ENCODE peak calls at places on chromosomes 6 and 20, in ten cellular contexts. G is uterus, M is prostate gland, N is GM20000, C is AG04450, S is left lung, T is astrocyte of the spinal cord, D is HL-60, R is heart right ventricle, O is A549. E is an unnamed sample.

GRCh38 chr6:3147914-3148757 is 9.2 kb downstream of the TUBB2A start:
- DNase-seq in G (no peak), M (no peak), N (no peak), C (no peak), S (no peak), T (no peak), D (no peak), R (no peak), O (no peak), E (no peak)

GRCh38 chr20:47929368-47930115 is 144.3 kb upstream of the SULF2 start:
- DNase-seq in G (no peak), M (no peak), N (no peak), C (no peak), S (no peak), T (peak), D (no peak), R (no peak), O (no peak), E (no peak)

GRCh38 chr6:10385512-10386132 is 29.3 kb downstream of the TFAP2A start:
- DNase-seq in G (no peak), M (no peak), N (no peak), C (no peak), S (no peak), T (no peak), D (no peak), R (no peak), O (no peak), E (no peak)

GRCh38 chr6:100176321-100176950 is 182.4 kb upstream of the MCHR2 start:
- DNase-seq in G (no peak), M (no peak), N (no peak), C (peak), S (no peak), T (peak), D (no peak), R (no peak), O (peak), E (no peak)

GRCh38 chr6:142945446-142946180 is 637 bp upstream of the HIVEP2 start:
- DNase-seq in G (peak), M (peak), N (peak), C (no peak), S (peak), T (no peak), D (peak), R (peak), O (peak), E (peak)

GRCh38 chr6:48325701-48326100 is 214.7 kb upstream of the PTCHD4 start:
- DNase-seq in G (no peak), M (no peak), N (no peak), C (no peak), S (no peak), T (no peak), D (no peak), R (no peak), O (no peak), E (no peak)

GRCh38 chr6:113057567-113058053 is 710.5 kb downstream of the RFPL4B start:
- DNase-seq in G (no peak), M (no peak), N (no peak), C (no peak), S (no peak), T (no peak), D (no peak), R (no peak), O (no peak), E (no peak)

GRCh38 chr6:161498359-161498758 is 224.5 kb upstream of the AGPAT4 start:
- DNase-seq in G (no peak), M (no peak), N (no peak), C (no peak), S (no peak), T (peak), D (no peak), R (no peak), O (peak), E (no peak)

GRCh38 chr20:10111144-10111771 is 76.5 kb downstream of the ANKEF1 start:
- DNase-seq in G (no peak), M (peak), N (no peak), C (no peak), S (no peak), T (no peak), D (no peak), R (no peak), O (no peak), E (no peak)

GRCh38 chr6:110307368-110307767 is 50.8 kb downstream of the METTL24 start:
- DNase-seq in G (no peak), M (no peak), N (no peak), C (no peak), S (no peak), T (no peak), D (peak), R (no peak), O (no peak), E (no peak)

GRCh38 chr6:31575335-31575901 is at the start of gene TNF:
- DNase-seq in G (peak), M (no peak), N (peak), C (no peak), S (peak), T (no peak), D (peak), R (no peak), O (no peak), E (no peak)

GRCh38 chr20:45685896-45686295 is 15.9 kb upstream of the WFDC11 start:
- DNase-seq in G (no peak), M (no peak), N (no peak), C (no peak), S (no peak), T (no peak), D (no peak), R (no peak), O (peak), E (no peak)
- TF ChIP-seq CTCF in G (no peak), M (no peak), N (no peak), C (peak), S (no peak), T (peak), D (peak), R (no peak), O (no peak), E (no peak)

GRCh38 chr6:19876672-19877071 is 39.5 kb downstream of the ID4 start:
- DNase-seq in G (no peak), M (no peak), N (no peak), C (no peak), S (no peak), T (no peak), D (no peak), R (no peak), O (no peak), E (no peak)

GRCh38 chr6:19869464-19869863 is 32.3 kb downstream of the ID4 start:
- DNase-seq in G (no peak), M (no peak), N (no peak), C (no peak), S (no peak), T (no peak), D (no peak), R (no peak), O (peak), E (no peak)

GRCh38 chr6:19866900-19867627 is 29.9 kb downstream of the ID4 start:
- DNase-seq in G (no peak), M (peak), N (no peak), C (peak), S (no peak), T (peak), D (no peak), R (no peak), O (no peak), E (no peak)

GRCh38 chr6:19870322-19870721 is 33.2 kb downstream of the ID4 start:
- DNase-seq in G (no peak), M (no peak), N (no peak), C (no peak), S (no peak), T (no peak), D (no peak), R (no peak), O (no peak), E (no peak)

GRCh38 chr6:19873031-19873430 is 35.9 kb downstream of the ID4 start:
- DNase-seq in G (no peak), M (no peak), N (no peak), C (no peak), S (no peak), T (no peak), D (no peak), R (no peak), O (peak), E (no peak)
- TF ChIP-seq CTCF in G (no peak), M (no peak), N (no peak), C (no peak), S (no peak), T (peak), D (no peak), R (no peak), O (peak), E (peak)

GRCh38 chr6:8703059-8703458 is 267.7 kb upstream of the SLC35B3 start:
- DNase-seq in G (no peak), M (no peak), N (no peak), C (no peak), S (no peak), T (no peak), D (no peak), R (no peak), O (no peak), E (no peak)

GRCh38 chr6:8710668-8711431 is 275.5 kb upstream of the SLC35B3 start:
- DNase-seq in G (no peak), M (no peak), N (no peak), C (no peak), S (no peak), T (no peak), D (no peak), R (no peak), O (no peak), E (no peak)

GRCh38 chr6:8705435-8706020 is 270.2 kb upstream of the SLC35B3 start:
- DNase-seq in G (no peak), M (no peak), N (no peak), C (no peak), S (no peak), T (no peak), D (no peak), R (no peak), O (no peak), E (no peak)

GRCh38 chr6:8707369-8707768 is 272.0 kb upstream of the SLC35B3 start:
- DNase-seq in G (no peak), M (no peak), N (no peak), C (no peak), S (no peak), T (no peak), D (no peak), R (no peak), O (no peak), E (no peak)

GRCh38 chr6:8707956-8708772 is 272.8 kb upstream of the SLC35B3 start:
- DNase-seq in G (no peak), M (peak), N (no peak), C (no peak), S (no peak), T (peak), D (peak), R (no peak), O (peak), E (no peak)
- TF ChIP-seq CTCF in G (peak), M (peak), N (no peak), C (no peak), S (peak), T (peak), D (peak), R (no peak), O (peak), E (peak)

DNA sequence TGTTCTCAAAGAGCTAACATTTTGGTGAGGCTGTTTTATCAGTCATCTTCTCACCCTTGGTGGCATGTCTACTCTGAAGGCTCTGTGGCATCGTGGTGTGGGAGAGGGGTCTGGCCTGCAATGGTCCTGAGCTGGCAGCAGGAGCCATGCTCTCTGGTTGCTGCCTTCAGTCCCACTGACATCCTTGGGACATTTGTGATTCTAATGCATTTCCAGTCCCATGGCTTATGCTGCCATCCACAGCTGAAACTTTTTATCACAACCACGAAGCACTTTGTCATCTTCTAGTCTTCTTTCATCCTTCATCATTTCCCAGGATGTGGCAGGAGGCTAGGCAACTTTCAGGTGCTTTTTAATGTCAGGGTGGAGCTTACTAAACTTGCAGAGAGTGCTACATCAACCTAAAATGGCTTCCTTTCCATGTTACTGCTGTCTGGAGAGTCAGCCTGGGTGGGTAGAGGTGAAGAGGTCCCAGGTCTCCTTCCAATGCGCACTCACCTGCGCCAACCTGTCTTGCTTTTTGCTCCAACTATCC is 77.1 kb downstream of the GPR63 start:
- DNase-seq in G (no peak), M (no peak), N (no peak), C (no peak), S (no peak), T (no peak), D (no peak), R (no peak), O (no peak), E (no peak)
- TF ChIP-seq CTCF in G (no peak), M (no peak), N (peak), C (no peak), S (no peak), T (no peak), D (no peak), R (no peak), O (no peak), E (no peak)

DNA sequence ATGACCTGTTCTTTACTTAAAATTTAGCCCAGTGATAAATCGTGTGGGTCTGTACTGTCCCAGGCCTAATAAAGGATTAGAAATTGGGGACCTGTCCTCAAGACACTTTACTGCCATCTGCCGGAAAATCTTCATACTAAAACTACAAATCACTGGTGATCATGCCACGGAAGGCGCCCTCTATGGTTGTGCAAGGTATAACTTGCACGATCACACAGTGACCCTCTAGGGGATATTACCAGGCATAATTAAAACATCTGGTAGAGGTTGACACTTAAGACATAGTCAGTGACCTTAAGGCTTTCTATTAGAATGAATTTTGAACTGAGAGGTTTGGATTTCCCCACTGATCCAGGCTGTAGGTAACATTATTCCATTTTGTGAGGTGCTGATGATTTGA is 172.6 kb downstream of the BMP2 start:
- DNase-seq in G (no peak), M (no peak), N (no peak), C (no peak), S (no peak), T (no peak), D (peak), R (no peak), O (peak), E (no peak)
- TF ChIP-seq CTCF in G (no peak), M (no peak), N (no peak), C (no peak), S (no peak), T (peak), D (no peak), R (no peak), O (peak), E (peak)

DNA sequence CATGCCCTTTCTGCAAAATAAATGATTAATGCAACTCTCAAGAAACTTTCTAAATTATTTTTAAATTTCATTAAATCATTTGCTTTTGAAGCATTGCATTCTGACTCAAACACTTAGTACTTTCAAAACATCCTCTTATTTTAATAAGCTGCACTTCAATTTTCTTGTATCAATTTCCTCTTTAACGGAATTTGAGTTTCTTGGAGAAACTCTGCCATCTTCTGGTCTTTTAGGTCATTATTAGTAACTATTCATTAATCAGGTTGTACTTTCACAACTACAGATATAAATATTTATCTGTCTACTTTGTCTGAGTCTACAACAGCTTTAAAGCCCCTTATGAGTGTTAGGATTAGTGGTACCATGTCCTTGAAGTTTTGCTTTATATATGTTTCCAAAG is 30.2 kb downstream of the TMX4 start:
- DNase-seq in G (no peak), M (no peak), N (no peak), C (no peak), S (no peak), T (no peak), D (no peak), R (no peak), O (peak), E (no peak)
- TF ChIP-seq CTCF in G (no peak), M (no peak), N (no peak), C (no peak), S (no peak), T (no peak), D (no peak), R (no peak), O (peak), E (no peak)

GRCh38 chr20:40154514-40154913 is 534.5 kb downstream of the MAFB start:
- DNase-seq in G (no peak), M (no peak), N (no peak), C (no peak), S (no peak), T (no peak), D (no peak), R (no peak), O (no peak), E (no peak)

GRCh38 chr20:40160151-40160550 is 528.9 kb downstream of the MAFB start:
- DNase-seq in G (peak), M (peak), N (peak), C (no peak), S (peak), T (peak), D (peak), R (peak), O (peak), E (peak)

GRCh38 chr20:40156600-40157307 is 532.3 kb downstream of the MAFB start:
- DNase-seq in G (no peak), M (no peak), N (peak), C (no peak), S (no peak), T (no peak), D (no peak), R (no peak), O (no peak), E (no peak)
- TF ChIP-seq CTCF in G (no peak), M (no peak), N (no peak), C (no peak), S (no peak), T (no peak), D (no peak), R (no peak), O (no peak), E (no peak)

GRCh38 chr20:36273414-36274247 is 32.5 kb upstream of the DLGAP4 start:
- DNase-seq in G (no peak), M (no peak), N (peak), C (no peak), S (no peak), T (no peak), D (no peak), R (no peak), O (peak), E (no peak)
- TF ChIP-seq CTCF in G (no peak), M (peak), N (no peak), C (peak), S (no peak), T (peak), D (no peak), R (no peak), O (peak), E (peak)

DNA sequence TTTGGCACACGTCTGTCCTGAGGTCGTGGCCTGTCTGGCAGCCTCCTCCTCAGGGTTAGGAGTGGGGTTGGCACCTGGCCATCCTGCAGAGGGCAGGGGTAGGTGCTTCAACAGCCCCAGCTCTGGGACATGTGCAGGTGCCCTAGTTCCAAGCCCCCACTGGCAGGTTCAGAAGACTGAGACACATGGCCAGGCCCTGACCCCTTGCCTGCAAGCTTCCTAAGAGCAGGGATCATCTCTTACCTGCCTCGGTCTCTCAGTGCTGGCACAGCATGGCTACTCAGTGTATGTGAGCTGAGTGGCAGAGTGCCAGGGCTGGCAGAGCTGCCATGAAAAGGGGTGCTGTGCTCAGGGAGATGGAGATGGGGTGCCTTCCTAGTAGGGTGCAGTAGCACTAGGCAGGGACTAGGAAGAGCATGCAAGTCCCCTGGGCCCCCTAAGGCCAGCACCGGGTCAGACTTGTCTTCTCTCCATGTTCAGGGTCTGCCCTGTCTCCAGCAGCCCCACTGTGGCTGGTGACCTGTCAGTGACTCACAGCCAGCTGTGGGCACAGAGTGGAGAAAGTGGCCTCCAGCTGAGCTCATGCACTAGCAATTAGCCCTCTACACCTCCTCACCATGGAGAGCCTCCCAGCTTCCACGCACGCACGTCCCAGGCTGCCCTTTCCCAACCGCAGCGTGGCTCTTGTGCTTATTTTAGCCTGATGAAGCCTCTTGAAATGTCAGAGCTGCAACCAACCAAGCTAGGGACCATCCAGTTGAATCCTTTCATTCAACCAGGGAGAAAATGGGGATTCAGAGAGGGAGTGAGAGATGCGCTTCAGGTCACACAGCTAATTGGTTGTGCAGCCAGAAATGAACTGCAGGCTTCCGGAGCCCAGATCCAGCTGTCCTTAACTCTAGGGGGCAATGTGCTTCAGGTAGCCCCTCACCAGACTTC is 116.6 kb downstream of the MRPL14 start:
- DNase-seq in G (no peak), M (no peak), N (no peak), C (peak), S (no peak), T (peak), D (peak), R (peak), O (no peak), E (no peak)
- TF ChIP-seq CTCF in G (no peak), M (no peak), N (no peak), C (peak), S (no peak), T (no peak), D (no peak), R (no peak), O (no peak), E (no peak)

GRCh38 chr6:39791311-39791710 is 865 bp upstream of the DAAM2 start:
- DNase-seq in G (no peak), M (no peak), N (no peak), C (no peak), S (no peak), T (peak), D (no peak), R (no peak), O (no peak), E (no peak)

GRCh38 chr6:39790772-39791171 is 1.4 kb upstream of the DAAM2 start:
- DNase-seq in G (no peak), M (no peak), N (no peak), C (no peak), S (no peak), T (peak), D (no peak), R (no peak), O (no peak), E (no peak)

GRCh38 chr6:39792501-39793450 is 600 bp downstream of the DAAM2 start:
- DNase-seq in G (peak), M (no peak), N (no peak), C (no peak), S (peak), T (no peak), D (no peak), R (peak), O (no peak), E (no peak)

GRCh38 chr6:39793528-39793927 is 1.4 kb downstream of the DAAM2 start:
- DNase-seq in G (no peak), M (no peak), N (no peak), C (no peak), S (no peak), T (no peak), D (no peak), R (no peak), O (no peak), E (no peak)

GRCh38 chr6:39791850-39792500 is at the start of gene DAAM2:
- DNase-seq in G (peak), M (no peak), N (peak), C (no peak), S (peak), T (peak), D (no peak), R (peak), O (no peak), E (peak)
- TF ChIP-seq CTCF in G (peak), M (no peak), N (no peak), C (peak), S (no peak), T (peak), D (no peak), R (no peak), O (peak), E (peak)

E was measured in progenitor cell of endocrine pancreas.